ENCODE peak calls at places on chromosomes 2 and 18, in six cellular contexts. B, I, D, P, W and S are unnamed samples.

GRCh38 chr2:159052157-159052561 is 83.7 kb downstream of the TANC1 start:
- DNase-seq in B (no peak), I (no peak), D (no peak), P (no peak), W (no peak), S (no peak)

GRCh38 chr2:219995409-219995808 is 368.0 kb downstream of the SLC4A3 start:
- DNase-seq in B (no peak), I (no peak), D (no peak), P (no peak), W (no peak), S (no peak)

GRCh38 chr18:24530630-24531111 is 70.2 kb downstream of the HRH4 start:
- DNase-seq in B (no peak), I (peak; percentile 24), D (no peak), P (no peak), W (no peak), S (peak; percentile 11)

GRCh38 chr2:33441235-33441810 is 35.1 kb upstream of the RASGRP3 start:
- DNase-seq in B (no peak), I (peak; percentile 51), D (no peak), P (peak; percentile 3), W (peak; percentile 82), S (peak; percentile 65)

GRCh38 chr2:217555075-217555876 is 447.5 kb downstream of the TNS1 start:
- DNase-seq in B (no peak), I (peak; percentile 45), D (no peak), P (no peak), W (no peak), S (no peak)

GRCh38 chr2:235148201-235149170 is 196.7 kb downstream of the SH3BP4 start:
- DNase-seq in B (no peak), I (no peak), D (no peak), P (no peak), W (no peak), S (no peak)

GRCh38 chr18:59485382-59485781 is 126.3 kb upstream of the LMAN1 start:
- DNase-seq in B (no peak), I (no peak), D (no peak), P (no peak), W (no peak), S (no peak)

GRCh38 chr18:11826836-11827235 is 24.4 kb upstream of the CHMP1B start:
- DNase-seq in B (no peak), I (no peak), D (no peak), P (no peak), W (no peak), S (no peak)

GRCh38 chr2:175002547-175003274 is 2.5 kb downstream of the CHN1 start:
- DNase-seq in B (no peak), I (no peak), D (no peak), P (no peak), W (no peak), S (no peak)

GRCh38 chr18:9103488-9103887 is 989 bp downstream of the NDUFV2 start:
- DNase-seq in B (no peak), I (no peak), D (no peak), P (no peak), W (no peak), S (no peak)